ENCODE peak calls at places on chromosome 17, in seven cellular contexts. I is cardiac muscle cell; U is omental fat pad; Z is esophagus muscularis mucosa; P is fibroblast of villous mesenchyme; J is RWPE1; O is CD8-positive, alpha-beta T cell. H is an unnamed sample.

GRCh38 chr17:66580178-66580577 is 254.7 kb upstream of the CACNG5 start:
- DNase-seq in I (peak; percentile 81), U (no peak), Z (no peak), P (peak; percentile 89), J (no peak), O (no peak), H (peak; percentile 43)

GRCh38 chr17:13542612-13543011 is 59.1 kb downstream of the HS3ST3A1 start:
- DNase-seq in I (no peak), U (no peak), Z (peak; percentile 45), P (no peak), J (no peak), O (no peak), H (no peak)

GRCh38 chr17:44400226-44400847 is 10.9 kb upstream of the ITGA2B start:
- DNase-seq in I (peak; percentile 22), U (no peak), Z (no peak), P (peak; percentile 42), J (peak; percentile 20), O (no peak), H (no peak)

GRCh38 chr17:57461082-57461481 is 204.8 kb downstream of the MSI2 start:
- DNase-seq in I (no peak), U (no peak), Z (no peak), P (no peak), J (no peak), O (no peak), H (no peak)

GRCh38 chr17:44095647-44096496 is 25.3 kb downstream of the G6PC3 start:
- DNase-seq in I (peak; percentile 89), U (no peak), Z (no peak), P (peak; percentile 96), J (peak; percentile 79), O (no peak), H (peak; percentile 75)

GRCh38 chr17:40323731-40324650 is 15.0 kb downstream of the RARA start:
- DNase-seq in I (no peak), U (no peak), Z (no peak), P (no peak), J (no peak), O (no peak), H (no peak)

GRCh38 chr17:37813753-37814152 is 68.9 kb upstream of the HNF1B start:
- DNase-seq in I (no peak), U (no peak), Z (no peak), P (peak; percentile 24), J (no peak), O (no peak), H (no peak)

GRCh38 chr17:7586673-7587419 is 3.0 kb downstream of the SOX15 start:
- DNase-seq in I (peak; percentile 40), U (no peak), Z (no peak), P (no peak), J (no peak), O (no peak), H (no peak)

GRCh38 chr17:9055281-9055680 is 34.0 kb downstream of the NTN1 start:
- DNase-seq in I (no peak), U (no peak), Z (no peak), P (no peak), J (no peak), O (no peak), H (no peak)

DNA sequence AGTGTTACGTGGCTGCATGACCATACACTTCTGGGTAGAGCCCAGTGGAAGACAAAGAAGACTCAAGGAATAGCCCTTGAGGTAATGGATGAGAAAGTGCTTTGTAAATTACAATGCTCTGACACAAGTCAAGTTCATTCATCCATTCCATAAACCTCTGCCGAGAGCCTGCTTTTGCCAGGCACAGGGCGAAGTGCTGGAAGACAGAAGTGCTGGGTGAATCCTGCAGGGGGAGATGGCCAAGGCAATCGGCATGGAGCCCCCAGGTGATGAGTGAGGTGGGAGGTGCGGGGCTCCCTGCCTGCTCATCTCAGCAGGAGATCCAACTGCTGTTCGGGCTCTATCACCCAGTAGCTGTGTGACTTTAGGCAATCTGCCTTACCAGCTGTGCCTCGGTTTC is 2.8 kb upstream of the SOCS3 start:
- DNase-seq in I (no peak), U (no peak), Z (no peak), P (no peak), J (no peak), O (no peak), H (no peak)
- TF ChIP-seq CTCF in I (no peak), U (no peak), Z (no peak), P (peak; percentile 14), J (no peak), O (no peak), H (no peak)

DNA sequence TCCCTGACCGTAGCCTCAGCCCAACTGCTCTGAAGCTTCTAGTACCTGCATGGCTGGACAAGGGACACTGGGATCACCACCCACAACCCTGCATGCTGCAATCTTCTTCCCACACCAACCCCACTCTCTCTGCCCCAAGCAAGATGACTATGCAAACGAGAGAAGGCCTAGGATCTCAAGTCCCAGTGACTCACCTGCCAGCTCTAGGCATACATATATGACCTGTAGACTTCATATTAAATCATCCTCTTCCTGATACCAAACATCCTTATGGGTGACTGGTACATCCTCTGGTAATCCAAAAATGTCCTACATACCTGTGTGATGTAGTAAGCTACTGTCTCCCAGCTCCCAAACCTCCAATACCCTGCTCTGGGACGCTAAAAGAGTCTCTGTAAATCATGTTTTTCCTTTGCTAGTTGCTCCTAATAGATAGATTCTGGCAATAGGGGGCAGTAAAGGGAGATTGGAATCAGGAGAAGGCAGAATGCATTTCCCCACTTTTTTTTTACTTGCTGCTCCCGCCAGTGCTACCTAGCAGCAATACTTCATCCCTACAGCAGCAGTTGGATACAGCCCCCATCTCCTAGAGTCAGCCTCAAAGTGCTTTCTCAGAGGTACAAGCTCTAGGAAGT is 43.4 kb upstream of the SOX9 start:
- DNase-seq in I (no peak), U (no peak), Z (no peak), P (no peak), J (no peak), O (no peak), H (no peak)
- TF ChIP-seq CTCF in I (peak; percentile 3), U (no peak), Z (no peak), P (no peak), J (no peak), O (no peak), H (no peak)

GRCh38 chr17:16470302-16470701 is 21.7 kb downstream of the LRRC75A start:
- DNase-seq in I (no peak), U (no peak), Z (no peak), P (no peak), J (no peak), O (no peak), H (no peak)
- TF ChIP-seq CTCF in I (no peak), U (no peak), Z (no peak), P (peak; percentile 4), J (no peak), O (no peak), H (no peak)

DNA sequence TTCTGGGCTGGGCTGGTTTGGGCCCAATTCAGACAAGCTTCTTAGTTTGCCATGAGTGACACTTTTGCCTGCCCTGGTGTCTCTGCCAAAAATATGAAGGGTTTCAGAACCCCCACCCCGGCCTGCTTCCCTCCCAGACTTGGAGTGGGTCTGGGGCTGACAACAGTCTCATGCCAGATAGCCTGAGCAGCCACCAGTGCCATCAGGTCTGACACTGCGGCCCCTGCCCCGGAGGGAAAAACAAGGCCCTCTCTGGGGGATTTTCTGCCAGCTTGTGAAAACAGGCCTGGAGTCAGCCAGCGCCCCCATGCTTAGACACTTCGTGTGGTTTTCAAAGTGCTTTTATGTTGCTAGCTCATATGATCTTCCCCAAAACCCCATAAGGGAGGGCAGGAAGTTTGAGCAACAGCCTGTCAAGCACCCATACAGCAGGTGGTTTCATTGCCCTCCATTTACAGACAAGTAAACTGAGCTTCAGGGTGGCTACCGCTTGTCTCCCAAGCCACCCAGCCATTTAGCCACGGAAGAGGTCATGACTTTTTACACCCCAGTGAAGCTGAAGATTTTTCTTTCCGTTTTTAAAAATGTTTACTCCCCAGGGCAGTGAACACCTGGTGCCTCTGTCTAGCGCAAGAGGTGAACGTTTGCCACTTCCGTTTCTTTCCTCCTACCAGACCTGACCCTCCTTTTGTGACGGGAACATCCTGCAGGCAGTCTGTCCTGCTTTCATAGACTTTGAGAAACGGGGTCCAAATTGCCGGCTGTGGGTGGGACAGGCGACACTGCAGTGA is 300.6 kb downstream of the SEC14L1 start:
- DNase-seq in I (no peak), U (no peak), Z (no peak), P (peak; percentile 86), J (no peak), O (peak; percentile 59), H (no peak)
- TF ChIP-seq CTCF in I (no peak), U (no peak), Z (no peak), P (no peak), J (no peak), O (no peak), H (no peak)

GRCh38 chr17:42677921-42678781 is 1.4 kb upstream of the PLEKHH3 start:
- DNase-seq in I (peak; percentile 96), U (peak; percentile 64), Z (peak; percentile 95), P (peak; percentile 90), J (peak; percentile 90), O (peak; percentile 58), H (peak; percentile 92)
- TF ChIP-seq CTCF in I (no peak), U (no peak), Z (no peak), P (no peak), J (no peak), O (no peak), H (no peak)

GRCh38 chr17:43024407-43025289 is at the start of gene RND2:
- DNase-seq in I (peak; percentile 95), U (peak; percentile 75), Z (peak; percentile 97), P (peak; percentile 96), J (peak; percentile 82), O (peak; percentile 71), H (peak; percentile 90)
- TF ChIP-seq CTCF in I (peak; percentile 81), U (peak; percentile 7), Z (peak; percentile 85), P (peak; percentile 82), J (peak; percentile 77), O (peak; percentile 45), H (peak; percentile 57)

H was measured in nephron progenitor cell.